ENCODE peak calls at places on chromosomes 11 and 22, in six cellular contexts. One of them, this sample, is unnamed.

GRCh38 chr11:82465481-82465880 is 268.2 kb downstream of the FAM181B start:
- DNase-seq in MM.1S: no peak
- DNase-seq in keratinocyte: no peak
- DNase-seq in mammary epithelial cell: no peak
- DNase-seq in HCT116: no peak
- DNase-seq in GM12878: no peak
- DNase-seq in this sample: no peak

GRCh38 chr11:102914238-102915043 is 39.7 kb upstream of the MMP12 start:
- DNase-seq in GM12878: no peak
- DNase-seq in MM.1S: peak; percentile 18
- DNase-seq in mammary epithelial cell: peak; percentile 28
- DNase-seq in HCT116: peak; percentile 37
- DNase-seq in keratinocyte: no peak
- DNase-seq in this sample: no peak

GRCh38 chr11:79018371-79018849 is 422.4 kb downstream of the TENM4 start:
- DNase-seq in keratinocyte: no peak
- DNase-seq in MM.1S: no peak
- DNase-seq in HCT116: no peak
- DNase-seq in GM12878: no peak
- DNase-seq in mammary epithelial cell: no peak
- DNase-seq in this sample: no peak

GRCh38 chr11:77968337-77968736 is 26.1 kb downstream of the INTS4 start:
- DNase-seq in GM12878: peak; percentile 7
- DNase-seq in mammary epithelial cell: no peak
- DNase-seq in MM.1S: no peak
- DNase-seq in HCT116: no peak
- DNase-seq in keratinocyte: no peak
- DNase-seq in this sample: no peak

GRCh38 chr22:45572444-45572843 is 69.8 kb downstream of the FBLN1 start:
- DNase-seq in keratinocyte: no peak
- DNase-seq in HCT116: no peak
- DNase-seq in MM.1S: no peak
- DNase-seq in mammary epithelial cell: peak; percentile 85
- DNase-seq in GM12878: no peak
- DNase-seq in this sample: no peak

GRCh38 chr11:61172353-61172752 is 11.1 kb upstream of the VPS37C start:
- DNase-seq in mammary epithelial cell: no peak
- DNase-seq in MM.1S: no peak
- DNase-seq in HCT116: no peak
- DNase-seq in keratinocyte: no peak
- DNase-seq in GM12878: no peak
- DNase-seq in this sample: no peak

GRCh38 chr22:49751968-49752597 is 75.6 kb downstream of the BRD1 start:
- DNase-seq in HCT116: no peak
- DNase-seq in keratinocyte: no peak
- DNase-seq in GM12878: no peak
- DNase-seq in mammary epithelial cell: no peak
- DNase-seq in MM.1S: no peak
- DNase-seq in this sample: no peak

GRCh38 chr11:118652681-118653181 is 26.7 kb downstream of the TREH start:
- DNase-seq in MM.1S: peak; percentile 43
- DNase-seq in HCT116: no peak
- DNase-seq in GM12878: no peak
- DNase-seq in mammary epithelial cell: no peak
- DNase-seq in keratinocyte: no peak
- DNase-seq in this sample: no peak

GRCh38 chr11:10429526-10429925 is 25.5 kb upstream of the AMPD3 start:
- DNase-seq in keratinocyte: no peak
- DNase-seq in GM12878: no peak
- DNase-seq in HCT116: no peak
- DNase-seq in MM.1S: no peak
- DNase-seq in mammary epithelial cell: no peak
- DNase-seq in this sample: no peak

GRCh38 chr11:40679276-40679675 is 780.2 kb downstream of the LRRC4C start:
- DNase-seq in MM.1S: no peak
- DNase-seq in mammary epithelial cell: no peak
- DNase-seq in GM12878: no peak
- DNase-seq in keratinocyte: no peak
- DNase-seq in HCT116: no peak
- DNase-seq in this sample: no peak

GRCh38 chr22:43376765-43377485 is 33.8 kb upstream of the SCUBE1 start:
- DNase-seq in HCT116: no peak
- DNase-seq in keratinocyte: no peak
- DNase-seq in MM.1S: no peak
- DNase-seq in GM12878: peak; percentile 56
- DNase-seq in mammary epithelial cell: no peak
- DNase-seq in this sample: no peak

GRCh38 chr11:60078021-60078420 is 10.4 kb upstream of the MS4A2 start:
- DNase-seq in keratinocyte: no peak
- DNase-seq in mammary epithelial cell: no peak
- DNase-seq in HCT116: no peak
- DNase-seq in GM12878: no peak
- DNase-seq in MM.1S: no peak
- DNase-seq in this sample: no peak

GRCh38 chr11:35554491-35555237 is 29.2 kb upstream of the PAMR1 start:
- DNase-seq in keratinocyte: no peak
- DNase-seq in mammary epithelial cell: no peak
- DNase-seq in MM.1S: no peak
- DNase-seq in GM12878: no peak
- DNase-seq in HCT116: no peak
- DNase-seq in this sample: no peak

GRCh38 chr22:17570851-17571631 is 7.7 kb downstream of the SLC25A18 start:
- DNase-seq in GM12878: no peak
- DNase-seq in MM.1S: no peak
- DNase-seq in keratinocyte: no peak
- DNase-seq in mammary epithelial cell: peak; percentile 53
- DNase-seq in HCT116: no peak
- DNase-seq in this sample: no peak

GRCh38 chr11:11931461-11932055 is 76.9 kb downstream of the DKK3 start:
- DNase-seq in mammary epithelial cell: peak; percentile 54
- DNase-seq in HCT116: peak; percentile 38
- DNase-seq in GM12878: no peak
- DNase-seq in MM.1S: peak; percentile 53
- DNase-seq in keratinocyte: peak; percentile 4
- DNase-seq in this sample: peak; percentile 37

GRCh38 chr22:27842994-27843431 is 41.5 kb upstream of the MN1 start:
- DNase-seq in mammary epithelial cell: no peak
- DNase-seq in GM12878: no peak
- DNase-seq in keratinocyte: no peak
- DNase-seq in MM.1S: no peak
- DNase-seq in HCT116: no peak
- DNase-seq in this sample: peak; percentile 91

DNA sequence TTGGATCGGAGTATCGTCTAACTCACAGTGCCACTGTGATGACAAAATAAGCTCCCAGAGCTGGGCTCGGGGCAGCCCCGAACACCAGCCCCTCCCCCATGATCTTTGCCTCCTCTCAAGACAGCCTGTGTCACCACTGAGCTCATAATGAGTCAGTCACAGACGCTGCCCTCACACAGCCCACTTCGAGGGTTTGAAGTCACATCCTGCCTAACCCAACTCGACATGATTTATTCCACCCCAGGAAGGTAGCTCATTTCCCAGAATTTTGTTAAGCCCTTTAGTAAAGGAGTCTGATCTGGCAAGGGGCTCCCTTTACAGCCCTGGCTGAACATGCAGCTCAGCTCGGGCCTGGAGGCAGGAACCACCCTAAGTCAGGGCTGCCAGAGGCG is 22.8 kb downstream of the MYH9 start:
- DNase-seq in keratinocyte: peak; percentile 89
- DNase-seq in MM.1S: no peak
- DNase-seq in HCT116: peak; percentile 76
- DNase-seq in GM12878: no peak
- DNase-seq in mammary epithelial cell: peak; percentile 97
- DNase-seq in this sample: no peak
- H3K9ac ChIP-seq in keratinocyte: peak overlapping the region; percentile 38
- H3K9ac ChIP-seq in MM.1S: no peak overlapping the region
- H3K9ac ChIP-seq in HCT116: peak overlapping the region; percentile 31
- H3K9ac ChIP-seq in GM12878: peak overlapping the region; percentile 22
- H3K9ac ChIP-seq in mammary epithelial cell: peak overlapping the region; percentile 63
- H3K9ac ChIP-seq in this sample: no peak overlapping the region

GRCh38 chr11:33377100-33377851 is 120.1 kb downstream of the HIPK3 start:
- DNase-seq in keratinocyte: no peak
- DNase-seq in mammary epithelial cell: no peak
- DNase-seq in MM.1S: no peak
- DNase-seq in HCT116: no peak
- DNase-seq in GM12878: no peak
- DNase-seq in this sample: no peak

GRCh38 chr11:33375236-33375635 is 118.1 kb downstream of the HIPK3 start:
- DNase-seq in mammary epithelial cell: no peak
- DNase-seq in GM12878: no peak
- DNase-seq in HCT116: no peak
- DNase-seq in keratinocyte: no peak
- DNase-seq in MM.1S: no peak
- DNase-seq in this sample: no peak

GRCh38 chr11:33375688-33376311 is 118.6 kb downstream of the HIPK3 start:
- DNase-seq in GM12878: no peak
- DNase-seq in mammary epithelial cell: peak; percentile 51
- DNase-seq in MM.1S: peak; percentile 16
- DNase-seq in keratinocyte: no peak
- DNase-seq in HCT116: no peak
- DNase-seq in this sample: no peak

GRCh38 chr11:33377852-33378385 is 120.7 kb downstream of the HIPK3 start:
- DNase-seq in mammary epithelial cell: no peak
- DNase-seq in keratinocyte: no peak
- DNase-seq in HCT116: no peak
- DNase-seq in GM12878: no peak
- DNase-seq in MM.1S: no peak
- DNase-seq in this sample: no peak

DNA sequence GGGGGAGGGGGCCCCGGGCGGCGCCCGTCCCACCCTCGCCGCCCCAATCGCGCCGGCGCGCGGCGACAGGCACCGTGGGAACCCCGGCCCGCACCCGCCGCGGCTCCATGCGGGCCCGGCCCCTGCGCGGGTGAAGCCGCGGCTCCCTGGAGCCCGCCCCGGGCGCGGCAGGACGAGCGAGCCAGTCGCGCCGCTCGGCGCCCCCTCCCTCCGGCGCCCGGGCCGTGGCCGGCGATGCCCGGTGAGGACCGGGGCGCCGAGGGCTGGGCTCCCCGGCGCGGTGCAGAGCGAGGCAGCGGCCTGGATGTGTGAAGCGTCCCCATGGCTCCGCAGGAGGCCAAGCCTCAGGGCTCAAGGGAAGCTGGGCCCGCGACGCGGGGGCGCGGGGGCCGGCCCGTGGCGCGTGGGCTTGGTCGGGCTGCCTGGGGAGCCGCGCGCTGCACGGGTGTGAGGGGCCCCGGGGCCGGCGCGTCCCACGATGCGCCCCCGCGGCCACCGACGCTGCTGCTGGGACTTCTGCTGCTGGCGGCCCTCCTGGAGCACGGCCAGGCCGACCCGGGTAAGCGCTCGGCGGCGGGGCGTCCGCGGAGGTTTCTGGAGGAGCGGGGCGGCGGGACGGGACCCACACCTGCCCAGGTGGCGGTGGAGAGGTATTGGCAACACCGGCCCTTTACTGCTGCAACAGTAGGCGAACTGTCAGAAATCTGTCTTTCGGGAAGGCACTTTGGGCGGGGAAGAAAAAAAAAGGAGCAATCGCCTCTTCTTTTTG is 119.3 kb downstream of the HIPK3 start:
- DNase-seq in keratinocyte: no peak
- DNase-seq in MM.1S: peak; percentile 27
- DNase-seq in mammary epithelial cell: peak; percentile 33
- DNase-seq in GM12878: no peak
- DNase-seq in HCT116: no peak
- DNase-seq in this sample: no peak
- TF ChIP-seq EZH2 in keratinocyte: no peak
- TF ChIP-seq EZH2 in MM.1S: no peak
- TF ChIP-seq EZH2 in mammary epithelial cell: no peak
- TF ChIP-seq EZH2 in GM12878: no peak
- TF ChIP-seq EZH2 in HCT116: no peak
- TF ChIP-seq EZH2 in this sample: no peak

GRCh38 chr11:69383372-69383771 is 89.4 kb downstream of the MYEOV start:
- DNase-seq in keratinocyte: no peak
- DNase-seq in MM.1S: no peak
- DNase-seq in mammary epithelial cell: no peak
- DNase-seq in HCT116: no peak
- DNase-seq in GM12878: no peak
- DNase-seq in this sample: no peak

GRCh38 chr11:69381681-69382130 is 87.8 kb downstream of the MYEOV start:
- DNase-seq in HCT116: no peak
- DNase-seq in GM12878: no peak
- DNase-seq in MM.1S: no peak
- DNase-seq in mammary epithelial cell: no peak
- DNase-seq in keratinocyte: no peak
- DNase-seq in this sample: no peak

GRCh38 chr11:69380921-69381581 is 87.1 kb downstream of the MYEOV start:
- DNase-seq in keratinocyte: no peak
- DNase-seq in mammary epithelial cell: no peak
- DNase-seq in GM12878: no peak
- DNase-seq in MM.1S: no peak
- DNase-seq in HCT116: no peak
- DNase-seq in this sample: no peak

GRCh38 chr11:69383946-69384547 is 90.1 kb downstream of the MYEOV start:
- DNase-seq in GM12878: no peak
- DNase-seq in MM.1S: no peak
- DNase-seq in keratinocyte: no peak
- DNase-seq in HCT116: no peak
- DNase-seq in mammary epithelial cell: no peak
- DNase-seq in this sample: no peak

DNA sequence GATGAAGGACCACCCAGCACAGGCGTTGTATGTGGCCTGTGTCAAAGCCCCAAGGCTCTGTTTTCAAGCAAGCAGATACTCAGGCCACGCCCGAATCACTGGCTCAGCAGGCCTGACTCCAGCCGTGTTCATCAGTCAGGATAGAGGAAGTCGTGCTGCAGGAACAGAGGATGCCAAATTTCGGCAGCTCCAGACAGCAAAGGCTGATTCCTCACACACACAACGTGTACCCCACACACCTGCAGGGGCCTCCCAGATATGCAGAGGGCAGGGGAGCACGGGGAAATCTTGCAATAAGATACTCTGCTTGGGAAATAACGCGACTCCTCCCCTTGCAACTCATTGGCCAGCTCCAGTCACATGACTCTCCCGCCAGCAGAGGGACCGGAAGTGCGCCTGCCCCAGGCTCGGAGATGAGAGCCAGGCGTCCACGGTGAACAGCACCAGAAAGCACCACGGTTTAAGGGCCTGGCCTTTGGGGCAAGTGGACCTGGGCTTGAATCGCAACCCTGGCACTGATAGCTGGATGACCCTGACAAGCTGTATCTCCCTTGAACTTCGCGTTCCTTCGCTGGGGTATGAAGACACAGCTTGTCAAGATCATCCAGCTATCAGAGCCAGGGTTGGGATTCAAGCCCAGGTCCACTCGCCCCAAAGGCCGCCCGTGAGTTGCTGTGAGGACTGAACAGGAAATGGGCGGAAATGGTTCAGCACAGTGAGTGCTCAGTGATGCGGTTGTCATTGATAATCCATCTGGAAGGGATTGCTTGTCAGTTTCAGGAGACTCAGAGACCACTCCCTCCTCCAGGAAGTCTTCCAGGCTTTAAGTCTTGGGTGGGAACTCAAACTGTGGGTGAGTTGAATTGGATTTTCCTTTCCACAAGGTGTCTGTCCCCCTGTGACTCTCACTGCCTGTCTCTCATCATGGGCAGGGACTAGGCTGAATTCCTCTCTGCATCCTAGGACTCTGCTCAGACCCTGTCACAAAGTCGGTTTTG is 88.5 kb downstream of the MYEOV start:
- DNase-seq in HCT116: peak; percentile 70
- DNase-seq in keratinocyte: no peak
- DNase-seq in mammary epithelial cell: no peak
- DNase-seq in MM.1S: peak; percentile 46
- DNase-seq in GM12878: peak; percentile 36
- DNase-seq in this sample: no peak
- H3K27ac ChIP-seq in HCT116: peak overlapping the region; percentile 49
- H3K27ac ChIP-seq in keratinocyte: no peak overlapping the region
- H3K27ac ChIP-seq in mammary epithelial cell: no peak overlapping the region
- H3K27ac ChIP-seq in MM.1S: peak overlapping the region; percentile 40
- H3K27ac ChIP-seq in GM12878: peak overlapping the region; percentile 5
- H3K27ac ChIP-seq in this sample: no peak overlapping the region

GRCh38 chr22:38087855-38088254 is 3.9 kb upstream of the SLC16A8 start:
- DNase-seq in MM.1S: no peak
- DNase-seq in mammary epithelial cell: no peak
- DNase-seq in GM12878: no peak
- DNase-seq in keratinocyte: no peak
- DNase-seq in HCT116: no peak
- DNase-seq in this sample: no peak
- H3K9ac ChIP-seq in MM.1S: no peak overlapping the region
- H3K9ac ChIP-seq in mammary epithelial cell: no peak overlapping the region
- H3K9ac ChIP-seq in GM12878: no peak overlapping the region
- H3K9ac ChIP-seq in keratinocyte: no peak overlapping the region
- H3K9ac ChIP-seq in HCT116: no peak overlapping the region
- H3K9ac ChIP-seq in this sample: no peak overlapping the region